ENCODE peak calls at places on chromosomes 7 and 10, in seven cellular contexts. One of them, this sample, is unnamed.

GRCh38 chr10:2680802-2681201 is 386.5 kb upstream of the PFKP start:
- ATAC-seq in body of pancreas: no peak
- ATAC-seq in right lobe of liver: no peak
- ATAC-seq in heart left ventricle: no peak
- ATAC-seq in HepG2: no peak
- ATAC-seq in GM12878: no peak
- ATAC-seq in K562: no peak
- ATAC-seq in this sample: no peak

GRCh38 chr10:84363434-84363833 is 35.0 kb downstream of the CCSER2 start:
- ATAC-seq in body of pancreas: no peak
- ATAC-seq in right lobe of liver: no peak
- ATAC-seq in heart left ventricle: no peak
- ATAC-seq in HepG2: no peak
- ATAC-seq in GM12878: no peak
- ATAC-seq in K562: no peak
- ATAC-seq in this sample: no peak

GRCh38 chr7:6338551-6339274 is 66.3 kb upstream of the CYTH3 start:
- ATAC-seq in body of pancreas: no peak
- ATAC-seq in right lobe of liver: no peak
- ATAC-seq in heart left ventricle: peak; percentile 94
- ATAC-seq in HepG2: no peak
- ATAC-seq in GM12878: no peak
- ATAC-seq in K562: no peak
- ATAC-seq in this sample: no peak

GRCh38 chr10:18723801-18724200 is 64.6 kb downstream of the ARL5B start:
- ATAC-seq in body of pancreas: no peak
- ATAC-seq in right lobe of liver: no peak
- ATAC-seq in heart left ventricle: no peak
- ATAC-seq in HepG2: no peak
- ATAC-seq in GM12878: no peak
- ATAC-seq in K562: no peak
- ATAC-seq in this sample: no peak

GRCh38 chr7:142917447-142917846 is 16.1 kb downstream of the TRPV5 start:
- ATAC-seq in body of pancreas: no peak
- ATAC-seq in right lobe of liver: no peak
- ATAC-seq in heart left ventricle: no peak
- ATAC-seq in HepG2: no peak
- ATAC-seq in GM12878: no peak
- ATAC-seq in K562: no peak
- ATAC-seq in this sample: no peak

GRCh38 chr7:44639701-44640321 is 33.4 kb downstream of the OGDH start:
- ATAC-seq in body of pancreas: peak; percentile 88
- ATAC-seq in right lobe of liver: peak; percentile 52
- ATAC-seq in heart left ventricle: peak; percentile 49
- ATAC-seq in HepG2: peak; percentile 85
- ATAC-seq in GM12878: no peak
- ATAC-seq in K562: no peak
- ATAC-seq in this sample: peak; percentile 57

GRCh38 chr7:39172137-39172536 is 194.4 kb downstream of the POU6F2 start:
- ATAC-seq in body of pancreas: no peak
- ATAC-seq in right lobe of liver: no peak
- ATAC-seq in heart left ventricle: no peak
- ATAC-seq in HepG2: no peak
- ATAC-seq in GM12878: no peak
- ATAC-seq in K562: no peak
- ATAC-seq in this sample: no peak

GRCh38 chr7:23333671-23334246 is 34.6 kb downstream of the MALSU1 start:
- ATAC-seq in body of pancreas: no peak
- ATAC-seq in right lobe of liver: no peak
- ATAC-seq in heart left ventricle: peak; percentile 79
- ATAC-seq in HepG2: no peak
- ATAC-seq in GM12878: no peak
- ATAC-seq in K562: no peak
- ATAC-seq in this sample: peak; percentile 71

GRCh38 chr7:103093429-103093828 is 18.5 kb downstream of the ARMC10 start:
- ATAC-seq in body of pancreas: no peak
- ATAC-seq in right lobe of liver: no peak
- ATAC-seq in heart left ventricle: no peak
- ATAC-seq in HepG2: no peak
- ATAC-seq in GM12878: no peak
- ATAC-seq in K562: no peak
- ATAC-seq in this sample: no peak

GRCh38 chr10:24920907-24921881 is 31.2 kb downstream of the PRTFDC1 start:
- ATAC-seq in body of pancreas: peak; percentile 71
- ATAC-seq in right lobe of liver: peak; percentile 91
- ATAC-seq in heart left ventricle: peak; percentile 97
- ATAC-seq in HepG2: no peak
- ATAC-seq in GM12878: peak; percentile 95
- ATAC-seq in K562: peak; percentile 98
- ATAC-seq in this sample: peak; percentile 69

GRCh38 chr7:45065031-45065995 is 23.5 kb downstream of the NACAD start:
- ATAC-seq in body of pancreas: no peak
- ATAC-seq in right lobe of liver: no peak
- ATAC-seq in heart left ventricle: no peak
- ATAC-seq in HepG2: no peak
- ATAC-seq in GM12878: no peak
- ATAC-seq in K562: no peak
- ATAC-seq in this sample: no peak

GRCh38 chr7:98872328-98872924 is 2.6 kb upstream of the TMEM130 start:
- ATAC-seq in body of pancreas: no peak
- ATAC-seq in right lobe of liver: no peak
- ATAC-seq in heart left ventricle: no peak
- ATAC-seq in HepG2: peak; percentile 52
- ATAC-seq in GM12878: peak; percentile 66
- ATAC-seq in K562: peak; percentile 79
- ATAC-seq in this sample: no peak

GRCh38 chr7:30594055-30594539 is 581 bp upstream of the GARS1 start:
- ATAC-seq in body of pancreas: peak; percentile 50
- ATAC-seq in right lobe of liver: peak; percentile 60
- ATAC-seq in heart left ventricle: peak; percentile 42
- ATAC-seq in HepG2: peak; percentile 63
- ATAC-seq in GM12878: peak; percentile 67
- ATAC-seq in K562: peak; percentile 54
- ATAC-seq in this sample: peak; percentile 53

GRCh38 chr10:49083256-49083655 is 32.1 kb downstream of the VSTM4 start:
- ATAC-seq in body of pancreas: no peak
- ATAC-seq in right lobe of liver: peak; percentile 49
- ATAC-seq in heart left ventricle: peak; percentile 31
- ATAC-seq in HepG2: no peak
- ATAC-seq in GM12878: no peak
- ATAC-seq in K562: no peak
- ATAC-seq in this sample: peak; percentile 43

GRCh38 chr10:97412891-97413304 is 11.8 kb upstream of the RRP12 start:
- ATAC-seq in body of pancreas: no peak
- ATAC-seq in right lobe of liver: no peak
- ATAC-seq in heart left ventricle: no peak
- ATAC-seq in HepG2: peak; percentile 32
- ATAC-seq in GM12878: peak; percentile 66
- ATAC-seq in K562: no peak
- ATAC-seq in this sample: no peak

DNA sequence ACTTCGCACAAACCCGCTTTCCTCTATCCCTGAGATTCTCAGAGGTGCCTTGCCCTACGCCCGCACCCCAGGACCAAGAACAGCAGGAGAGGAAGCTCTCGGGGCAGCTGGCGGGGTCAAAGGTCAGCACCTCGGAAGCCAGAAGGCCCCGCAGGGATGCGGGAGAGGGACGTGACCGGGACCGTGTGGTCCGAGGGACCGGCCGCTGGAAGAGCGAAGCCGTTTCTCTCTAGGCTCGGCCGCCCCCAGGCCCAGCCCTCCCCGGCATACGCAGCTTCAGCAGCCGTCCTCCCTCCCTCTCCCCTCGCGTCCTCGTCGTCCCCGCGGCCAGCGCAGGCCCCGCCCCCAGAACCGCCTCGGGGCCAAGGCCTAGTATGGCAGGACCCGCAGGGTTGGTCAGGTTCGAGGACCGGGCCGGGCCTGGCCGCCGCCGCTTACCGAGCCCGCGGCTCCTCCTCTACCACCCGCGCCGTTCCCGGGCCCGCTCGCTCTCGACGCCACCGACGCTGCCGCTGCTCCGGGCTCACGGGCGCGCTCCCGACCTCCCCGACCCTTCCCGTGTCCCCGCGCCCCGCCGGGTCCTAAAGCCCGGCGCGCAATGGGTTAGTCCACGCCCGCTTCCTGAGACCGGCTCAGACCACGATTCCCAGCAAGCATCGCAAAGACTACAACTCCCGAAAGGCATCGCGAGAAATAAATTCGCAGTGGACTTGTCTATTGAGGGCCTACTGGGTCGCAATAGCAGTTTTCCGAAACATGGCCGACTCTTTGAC is at the start of gene ARMH3:
- ATAC-seq in body of pancreas: peak; percentile 98
- ATAC-seq in right lobe of liver: peak; percentile 98
- ATAC-seq in heart left ventricle: peak; percentile 98
- ATAC-seq in HepG2: peak; percentile 94
- ATAC-seq in GM12878: peak; percentile 98
- ATAC-seq in K562: peak; percentile 97
- ATAC-seq in this sample: peak; percentile 98
- TF ChIP-seq POLR2A in body of pancreas: peak; percentile 51
- TF ChIP-seq POLR2A in right lobe of liver: peak; percentile 73
- TF ChIP-seq POLR2A in heart left ventricle: no peak
- TF ChIP-seq POLR2A in HepG2: peak; percentile 70
- TF ChIP-seq POLR2A in GM12878: peak; percentile 83
- TF ChIP-seq POLR2A in K562: peak; percentile 75
- TF ChIP-seq POLR2A in this sample: peak; percentile 71

GRCh38 chr7:37657798-37658197 is 25.8 kb upstream of the GPR141 start:
- ATAC-seq in body of pancreas: no peak
- ATAC-seq in right lobe of liver: no peak
- ATAC-seq in heart left ventricle: no peak
- ATAC-seq in HepG2: no peak
- ATAC-seq in GM12878: peak; percentile 16
- ATAC-seq in K562: no peak
- ATAC-seq in this sample: no peak

GRCh38 chr7:37660614-37661013 is 23.0 kb upstream of the GPR141 start:
- ATAC-seq in body of pancreas: no peak
- ATAC-seq in right lobe of liver: no peak
- ATAC-seq in heart left ventricle: no peak
- ATAC-seq in HepG2: no peak
- ATAC-seq in GM12878: no peak
- ATAC-seq in K562: no peak
- ATAC-seq in this sample: no peak

GRCh38 chr7:37659971-37660370 is 23.6 kb upstream of the GPR141 start:
- ATAC-seq in body of pancreas: no peak
- ATAC-seq in right lobe of liver: no peak
- ATAC-seq in heart left ventricle: no peak
- ATAC-seq in HepG2: no peak
- ATAC-seq in GM12878: no peak
- ATAC-seq in K562: no peak
- ATAC-seq in this sample: no peak

GRCh38 chr7:37656913-37657530 is 26.5 kb upstream of the GPR141 start:
- ATAC-seq in body of pancreas: no peak
- ATAC-seq in right lobe of liver: peak; percentile 46
- ATAC-seq in heart left ventricle: no peak
- ATAC-seq in HepG2: peak; percentile 33
- ATAC-seq in GM12878: peak; percentile 95
- ATAC-seq in K562: no peak
- ATAC-seq in this sample: no peak
- TF ChIP-seq CTCF in body of pancreas: no peak
- TF ChIP-seq CTCF in right lobe of liver: no peak
- TF ChIP-seq CTCF in heart left ventricle: no peak
- TF ChIP-seq CTCF in HepG2: no peak
- TF ChIP-seq CTCF in GM12878: no peak
- TF ChIP-seq CTCF in K562: no peak
- TF ChIP-seq CTCF in this sample: no peak

DNA sequence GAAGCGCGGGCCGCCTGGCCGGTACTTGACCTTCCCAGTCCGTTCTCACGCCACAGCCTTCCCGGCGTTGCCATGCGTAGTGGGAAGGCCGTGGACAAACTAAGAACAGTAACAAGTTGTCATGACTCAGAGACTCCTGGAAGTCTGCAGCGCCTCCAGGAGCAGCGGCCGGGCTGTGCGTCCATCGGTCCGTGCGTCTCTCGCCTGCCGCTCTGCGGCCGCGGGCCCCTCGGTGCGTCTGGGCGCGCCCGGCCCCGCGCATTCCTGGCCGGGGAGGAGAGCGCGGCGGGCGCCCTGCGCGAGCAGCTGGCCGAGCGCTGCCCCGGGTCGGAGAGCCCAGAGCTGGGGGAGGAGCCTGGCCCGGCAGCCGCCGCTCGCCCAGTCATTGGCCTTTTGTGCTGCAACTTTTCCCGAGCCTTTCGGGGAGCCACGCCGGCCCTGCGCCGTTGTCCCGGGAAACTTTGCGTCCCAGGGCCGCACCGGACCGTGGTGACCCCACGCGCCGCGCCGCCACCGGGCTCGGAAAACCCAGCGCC is 123.7 kb downstream of the TACC2 start:
- ATAC-seq in body of pancreas: peak; percentile 89
- ATAC-seq in right lobe of liver: peak; percentile 94
- ATAC-seq in heart left ventricle: peak; percentile 85
- ATAC-seq in HepG2: peak; percentile 94
- ATAC-seq in GM12878: no peak
- ATAC-seq in K562: peak; percentile 89
- ATAC-seq in this sample: peak; percentile 93
- TF ChIP-seq POLR2A in body of pancreas: peak; percentile 76
- TF ChIP-seq POLR2A in right lobe of liver: peak; percentile 76
- TF ChIP-seq POLR2A in heart left ventricle: no peak
- TF ChIP-seq POLR2A in HepG2: peak; percentile 58
- TF ChIP-seq POLR2A in GM12878: no peak
- TF ChIP-seq POLR2A in K562: no peak
- TF ChIP-seq POLR2A in this sample: peak; percentile 81

GRCh38 chr10:72954596-72955569 is at the start of gene PLA2G12B:
- ATAC-seq in body of pancreas: no peak
- ATAC-seq in right lobe of liver: peak; percentile 91
- ATAC-seq in heart left ventricle: peak; percentile 64
- ATAC-seq in HepG2: peak; percentile 82
- ATAC-seq in GM12878: no peak
- ATAC-seq in K562: peak; percentile 79
- ATAC-seq in this sample: no peak

GRCh38 chr10:72954230-72954595 is 393 bp downstream of the PLA2G12B start:
- ATAC-seq in body of pancreas: no peak
- ATAC-seq in right lobe of liver: peak; percentile 55
- ATAC-seq in heart left ventricle: no peak
- ATAC-seq in HepG2: no peak
- ATAC-seq in GM12878: no peak
- ATAC-seq in K562: peak; percentile 44
- ATAC-seq in this sample: no peak

GRCh38 chr10:72952189-72952900 is 2.3 kb downstream of the PLA2G12B start:
- ATAC-seq in body of pancreas: no peak
- ATAC-seq in right lobe of liver: peak; percentile 26
- ATAC-seq in heart left ventricle: no peak
- ATAC-seq in HepG2: peak; percentile 4
- ATAC-seq in GM12878: no peak
- ATAC-seq in K562: no peak
- ATAC-seq in this sample: no peak

GRCh38 chr10:72952901-72953223 is 1.7 kb downstream of the PLA2G12B start:
- ATAC-seq in body of pancreas: no peak
- ATAC-seq in right lobe of liver: peak; percentile 54
- ATAC-seq in heart left ventricle: no peak
- ATAC-seq in HepG2: peak; percentile 75
- ATAC-seq in GM12878: no peak
- ATAC-seq in K562: no peak
- ATAC-seq in this sample: no peak

DNA sequence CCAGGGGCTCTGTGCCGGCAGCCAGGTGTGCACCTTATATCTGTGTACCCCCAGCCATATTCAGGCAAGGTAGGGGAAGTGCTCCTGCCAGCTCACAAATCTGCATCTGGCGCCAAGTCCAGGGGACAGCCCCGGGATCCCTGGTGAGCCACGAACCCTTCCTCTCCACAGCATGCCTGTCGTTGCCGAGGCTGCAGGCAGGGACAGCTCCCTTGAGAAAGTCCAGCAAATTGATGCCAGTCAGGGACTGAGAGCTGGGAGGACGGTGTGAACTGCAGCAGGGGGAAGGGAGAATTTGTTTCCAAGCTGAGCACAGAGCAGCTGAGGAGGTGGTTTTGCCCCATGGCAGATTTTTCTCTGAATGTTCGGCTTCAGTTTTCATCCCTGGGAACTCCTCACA is 919 bp downstream of the PLA2G12B start:
- ATAC-seq in body of pancreas: no peak
- ATAC-seq in right lobe of liver: peak; percentile 61
- ATAC-seq in heart left ventricle: peak; percentile 65
- ATAC-seq in HepG2: peak; percentile 72
- ATAC-seq in GM12878: no peak
- ATAC-seq in K562: peak; percentile 31
- ATAC-seq in this sample: no peak
- TF ChIP-seq CTCF in body of pancreas: no peak
- TF ChIP-seq CTCF in right lobe of liver: no peak
- TF ChIP-seq CTCF in heart left ventricle: no peak
- TF ChIP-seq CTCF in HepG2: no peak
- TF ChIP-seq CTCF in GM12878: no peak
- TF ChIP-seq CTCF in K562: no peak
- TF ChIP-seq CTCF in this sample: no peak